ENCODE peak calls at places on chromosome 15, in five cellular contexts. X is keratinocyte, S is ovary, V is foreskin keratinocyte, E is SK-N-SH. F is an unnamed sample.

GRCh38 chr15:72890043-72890442 is 106.5 kb upstream of the ADPGK start:
- DNase-seq in X (no peak), S (no peak), V (no peak), E (no peak), F (no peak)

GRCh38 chr15:57245130-57245529 is 131.2 kb upstream of the CGNL1 start:
- DNase-seq in E (no peak), X (no peak), S (no peak), V (no peak), F (no peak)

GRCh38 chr15:99408236-99409096 is 157.2 kb downstream of the LRRC28 start:
- DNase-seq in V (peak; percentile 20), S (peak; percentile 72), X (no peak), E (peak; percentile 26), F (peak; percentile 35)

GRCh38 chr15:51736646-51737537 is 563 bp downstream of the LYSMD2 start:
- DNase-seq in X (no peak), V (no peak), E (peak; percentile 80), S (peak; percentile 61), F (peak; percentile 35)

GRCh38 chr15:51267047-51267713 is 71.2 kb downstream of the CYP19A1 start:
- DNase-seq in V (no peak), S (no peak), X (no peak), E (peak; percentile 46), F (no peak)

GRCh38 chr15:35013370-35013769 is 25.3 kb upstream of the ZNF770 start:
- DNase-seq in S (no peak), V (peak; percentile 27), E (no peak), X (no peak), F (no peak)

GRCh38 chr15:78049691-78050440 is 27.6 kb downstream of the TBC1D2B start:
- DNase-seq in X (no peak), S (no peak), E (no peak), V (no peak), F (no peak)

GRCh38 chr15:33138000-33138399 is 56.5 kb downstream of the FMN1 start:
- DNase-seq in E (no peak), X (no peak), S (no peak), V (no peak), F (no peak)

GRCh38 chr15:70447927-70448698 is 315.2 kb downstream of the UACA start:
- DNase-seq in E (peak; percentile 57), S (no peak), X (no peak), V (no peak), F (peak; percentile 20)

GRCh38 chr15:29517829-29518228 is 248.2 kb upstream of the NSMCE3 start:
- DNase-seq in S (no peak), E (no peak), X (no peak), V (no peak), F (no peak)

GRCh38 chr15:24916305-24917009 is 38.3 kb upstream of the SNRPN start:
- DNase-seq in V (no peak), E (no peak), X (no peak), S (no peak), F (no peak)

GRCh38 chr15:71747128-71748083 is 62.9 kb upstream of the NR2E3 start:
- DNase-seq in S (no peak), X (peak; percentile 32), E (no peak), V (peak; percentile 85), F (peak; percentile 39)

GRCh38 chr15:72112111-72112510 is 5.8 kb downstream of the MYO9A start:
- DNase-seq in E (no peak), X (no peak), V (no peak), S (no peak), F (no peak)

GRCh38 chr15:64263567-64263966 is 92.4 kb downstream of the CSNK1G1 start:
- DNase-seq in E (no peak), X (no peak), V (no peak), S (no peak), F (no peak)

GRCh38 chr15:87566236-87566635 is 690.3 kb downstream of the NTRK3 start:
- DNase-seq in X (no peak), V (no peak), E (no peak), S (no peak), F (no peak)

GRCh38 chr15:63089260-63090043 is 32.2 kb upstream of the LACTB start:
- DNase-seq in X (no peak), E (peak; percentile 82), V (no peak), S (no peak), F (no peak)

GRCh38 chr15:92848852-92849598 is 51.1 kb upstream of the CHD2 start:
- DNase-seq in V (no peak), X (no peak), E (no peak), S (no peak), F (no peak)

GRCh38 chr15:83380026-83380425 is 67.1 kb upstream of the SH3GL3 start:
- DNase-seq in V (peak; percentile 92), S (no peak), E (no peak), X (no peak), F (no peak)

GRCh38 chr15:72770673-72771328 is 12.8 kb downstream of the ADPGK start:
- DNase-seq in X (no peak), V (no peak), E (no peak), S (no peak), F (no peak)

GRCh38 chr15:23467110-23467600 is 20.1 kb upstream of the GOLGA6L2 start:
- DNase-seq in E (peak; percentile 28), V (no peak), S (no peak), X (no peak), F (no peak)

GRCh38 chr15:45169608-45170480 is 17.9 kb downstream of the SHF start:
- DNase-seq in E (peak; percentile 92), V (no peak), X (no peak), S (no peak), F (no peak)

GRCh38 chr15:79595995-79596622 is 164.0 kb downstream of the MINAR1 start:
- DNase-seq in V (peak; percentile 71), X (peak; percentile 75), S (no peak), E (peak; percentile 84), F (peak; percentile 77)

GRCh38 chr15:54273928-54274327 is 295.7 kb downstream of the UNC13C start:
- DNase-seq in E (peak; percentile 8), V (no peak), S (no peak), X (no peak), F (no peak)

GRCh38 chr15:54131410-54131809 is 153.2 kb downstream of the UNC13C start:
- DNase-seq in E (no peak), S (no peak), V (peak; percentile 13), X (no peak), F (no peak)

GRCh38 chr15:43545426-43545825 is 28.0 kb downstream of the MAP1A start:
- DNase-seq in E (no peak), V (peak; percentile 19), S (no peak), X (no peak), F (no peak)

GRCh38 chr15:31435891-31436628 is 109.4 kb downstream of the KLF13 start:
- DNase-seq in E (no peak), S (no peak), X (no peak), V (peak; percentile 45), F (no peak)

GRCh38 chr15:58458076-58458475 is 26.3 kb downstream of the LIPC start:
- DNase-seq in X (no peak), E (no peak), S (no peak), V (no peak), F (peak; percentile 43)

GRCh38 chr15:78859971-78860733 is 12.5 kb upstream of the MORF4L1 start:
- DNase-seq in S (peak; percentile 80), V (peak; percentile 68), X (no peak), E (peak; percentile 83), F (peak; percentile 94)

GRCh38 chr15:58473720-58474119 is 41.9 kb downstream of the LIPC start:
- DNase-seq in S (no peak), V (peak; percentile 97), E (no peak), X (peak; percentile 89), F (no peak)

GRCh38 chr15:29822685-29823459 is 604 bp upstream of the TJP1 start:
- DNase-seq in E (no peak), X (no peak), S (peak; percentile 79), V (peak; percentile 72), F (peak; percentile 89)

GRCh38 chr15:90915808-90916440 is 12.8 kb downstream of the MAN2A2 start:
- DNase-seq in V (no peak), X (no peak), E (no peak), S (peak; percentile 55), F (peak; percentile 92)
- H3K27ac ChIP-seq in V (no peak overlapping the region), X (no peak overlapping the region), E (no peak overlapping the region), S (no peak overlapping the region), F (peak overlapping the region; percentile 90)

GRCh38 chr15:39491115-39491916 is 89.6 kb upstream of the THBS1 start:
- DNase-seq in V (no peak), S (no peak), E (no peak), X (no peak), F (no peak)
- H3K4me1 ChIP-seq in V (peaks cover 16% of the 10 kb centered on the region), S (peaks cover 25% of the 10 kb centered on the region), E (no peaks in the 10 kb centered on the region), X (peaks cover 14% of the 10 kb centered on the region), F (peaks cover 12% of the 10 kb centered on the region)

DNA sequence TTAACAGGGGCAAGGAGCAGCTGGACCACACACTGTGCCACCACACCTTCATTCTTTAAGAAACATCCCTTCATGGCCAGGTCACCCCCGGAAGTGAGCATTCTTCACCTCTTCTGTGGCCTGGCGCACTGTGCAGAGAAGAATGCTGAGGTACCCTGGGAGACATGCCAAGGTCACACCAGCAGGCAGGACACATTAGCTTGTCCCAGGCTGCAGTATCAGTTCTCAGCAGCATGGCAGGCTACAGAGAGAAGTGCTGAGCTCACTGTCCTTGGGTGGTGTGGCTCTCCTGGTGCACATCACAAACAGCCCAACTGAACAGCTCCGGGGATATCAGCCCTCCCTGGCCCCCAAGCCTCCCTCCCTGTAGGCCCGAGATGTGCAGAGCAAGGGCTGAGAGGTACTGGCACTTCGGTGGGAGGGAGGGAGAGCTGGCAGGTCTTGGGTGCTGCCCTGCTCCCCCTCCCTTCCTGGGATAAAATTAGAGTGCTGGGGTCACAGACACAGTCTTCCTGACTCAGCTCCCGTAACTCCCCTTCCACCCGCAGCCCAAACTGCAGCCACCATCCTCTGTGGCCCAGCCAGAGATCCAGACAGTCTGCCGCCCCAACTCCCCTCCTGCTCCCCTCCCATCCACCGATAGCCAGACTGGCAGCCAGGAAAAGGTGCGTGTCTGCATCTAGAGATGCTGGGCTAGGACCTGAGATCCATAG is 13.4 kb downstream of the SEMA7A start:
- DNase-seq in E (no peak), X (no peak), S (no peak), V (no peak), F (peak; percentile 90)
- H3K27ac ChIP-seq in E (no peak overlapping the region), X (no peak overlapping the region), S (peak overlapping the region; percentile 11), V (no peak overlapping the region), F (no peak overlapping the region)

GRCh38 chr15:73962409-73962808 is 29.7 kb downstream of the STOML1 start:
- DNase-seq in E (no peak), S (no peak), X (no peak), V (no peak), F (no peak)
- H3K4me1 ChIP-seq in E (peaks cover 28% of the 10 kb centered on the region), S (no peaks in the 10 kb centered on the region), X (peaks cover 27% of the 10 kb centered on the region), V (peaks cover 11% of the 10 kb centered on the region), F (peaks cover 4% of the 10 kb centered on the region)

DNA sequence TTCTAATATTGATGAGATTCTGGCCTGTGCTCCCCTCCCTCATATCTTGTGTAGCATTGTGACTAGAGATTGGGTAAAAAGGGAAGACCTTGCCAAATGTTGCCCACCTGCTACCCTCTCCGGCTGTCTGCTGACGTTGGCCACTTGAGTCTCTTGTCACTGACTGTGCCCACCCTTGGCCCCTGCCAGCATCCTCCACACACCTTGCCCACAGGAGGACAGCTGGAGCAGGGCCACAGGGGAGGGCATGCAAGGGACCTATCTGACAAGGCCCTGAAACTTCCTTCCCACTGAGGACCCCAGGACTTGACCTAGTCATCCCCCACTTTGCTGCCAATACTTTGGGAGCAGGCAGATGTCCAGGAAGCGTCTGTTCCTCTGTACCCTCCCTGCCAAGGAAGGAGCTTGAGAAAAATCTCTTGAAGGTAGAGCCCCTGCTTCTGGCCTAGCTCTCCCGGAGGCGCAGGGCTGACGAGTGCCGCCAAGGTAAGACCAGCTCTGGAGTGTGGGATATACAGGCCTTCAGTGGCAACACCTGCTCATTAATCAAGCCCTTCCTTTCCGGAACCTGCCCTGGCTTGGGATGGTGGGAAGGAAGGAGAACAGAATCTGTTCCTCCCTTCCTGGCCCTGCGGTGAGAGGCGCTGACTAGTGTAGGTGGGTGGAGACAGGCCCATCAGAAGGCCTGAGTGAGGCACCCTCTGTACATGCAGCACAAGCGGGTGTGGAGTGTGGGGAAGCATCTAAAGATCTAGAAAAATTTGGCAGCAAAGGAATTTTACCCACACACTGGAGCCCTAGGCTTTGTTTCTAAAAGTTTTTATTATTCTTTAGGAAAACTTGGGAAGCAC is 4.9 kb upstream of the PAK6 start:
- DNase-seq in E (no peak), V (peak; percentile 90), S (no peak), X (no peak), F (no peak)
- H3K27ac ChIP-seq in E (no peak overlapping the region), V (no peak overlapping the region), S (no peak overlapping the region), X (peak overlapping the region; percentile 60), F (no peak overlapping the region)